ENCODE peak calls at places on chromosomes 3 and 15, in five cellular contexts. W, I, A, L and D are unnamed samples.

GRCh38 chr15:82081904-82082810 is 36.3 kb upstream of the MEX3B start:
- DNase-seq in A (no peak), L (peak), W (peak), I (peak), D (peak)

GRCh38 chr3:160876568-160877100 is 120.6 kb downstream of the PPM1L start:
- DNase-seq in W (no peak), A (no peak), I (no peak), L (no peak), D (peak)

GRCh38 chr15:39776068-39776467 is 6.6 kb downstream of the FSIP1 start:
- DNase-seq in I (no peak), W (no peak), A (no peak), L (no peak), D (no peak)

GRCh38 chr3:142929109-142929508 is 34.4 kb downstream of the PAQR9 start:
- DNase-seq in I (no peak), A (no peak), W (no peak), L (peak), D (peak)

GRCh38 chr15:90291679-90292356 is 26.3 kb downstream of the NGRN start:
- DNase-seq in I (no peak), W (no peak), A (no peak), L (peak), D (no peak)

GRCh38 chr3:102129774-102130608 is 280.7 kb downstream of the NFKBIZ start:
- DNase-seq in I (no peak), A (no peak), W (peak), L (no peak), D (no peak)

GRCh38 chr3:14457999-14458398 is 55.6 kb downstream of the SLC6A6 start:
- DNase-seq in I (no peak), W (no peak), L (no peak), A (no peak), D (no peak)

GRCh38 chr15:63843901-63844317 is 10.2 kb upstream of the HERC1 start:
- DNase-seq in W (peak), I (peak), L (no peak), A (no peak), D (no peak)

GRCh38 chr3:50612234-50612972 is 829 bp upstream of the CISH start:
- DNase-seq in I (no peak), L (no peak), W (no peak), A (no peak), D (no peak)

GRCh38 chr3:155805802-155806618 is at the start of gene C3orf33:
- DNase-seq in A (no peak), L (peak), W (peak), I (no peak), D (no peak)

GRCh38 chr15:85318048-85318731 is 62.2 kb upstream of the AKAP13 start:
- DNase-seq in A (no peak), L (peak), I (peak), W (peak), D (no peak)

GRCh38 chr15:100261302-100262240 is 80.2 kb downstream of the ADAMTS17 start:
- DNase-seq in W (no peak), A (no peak), I (no peak), L (no peak), D (no peak)

GRCh38 chr3:20190991-20191390 is 5.0 kb upstream of the SGO1 start:
- DNase-seq in L (no peak), I (no peak), A (no peak), W (no peak), D (no peak)

GRCh38 chr3:57706462-57706861 is 13.6 kb upstream of the DENND6A start:
- DNase-seq in L (no peak), I (peak), A (no peak), W (peak), D (peak)

GRCh38 chr3:40046149-40046548 is 236.7 kb downstream of the MYRIP start:
- DNase-seq in L (no peak), W (no peak), A (no peak), I (no peak), D (no peak)

GRCh38 chr3:55558316-55558715 is 71.2 kb upstream of the WNT5A start:
- DNase-seq in I (peak), L (no peak), A (no peak), W (peak), D (no peak)

GRCh38 chr15:42137461-42138261 is 18.8 kb downstream of the PLA2G4F start:
- DNase-seq in L (peak), A (no peak), I (no peak), W (peak), D (no peak)

GRCh38 chr3:111895079-111895478 is 36.0 kb downstream of the PHLDB2 start:
- DNase-seq in L (no peak), I (no peak), A (no peak), W (peak), D (peak)

GRCh38 chr3:135056733-135057310 is 261.8 kb downstream of the EPHB1 start:
- DNase-seq in W (no peak), A (no peak), I (no peak), L (no peak), D (no peak)

GRCh38 chr3:30738605-30739004 is 132.2 kb downstream of the TGFBR2 start:
- DNase-seq in L (no peak), W (no peak), I (no peak), A (no peak), D (no peak)

GRCh38 chr3:171944109-171945016 is 95.0 kb upstream of the FNDC3B start:
- DNase-seq in W (no peak), L (no peak), A (no peak), I (no peak), D (no peak)

GRCh38 chr3:174862101-174862500 is 3.0 kb downstream of the NAALADL2 start:
- DNase-seq in A (no peak), L (peak), I (no peak), W (no peak), D (no peak)

GRCh38 chr15:78195735-78196201 is 38.6 kb downstream of the ACSBG1 start:
- DNase-seq in W (no peak), L (peak), A (no peak), I (no peak), D (no peak)

GRCh38 chr3:192122832-192123594 is 604.3 kb downstream of the FGF12 start:
- DNase-seq in I (no peak), W (peak), L (peak), A (no peak), D (no peak)

GRCh38 chr3:14282001-14282705 is 103.5 kb downstream of the LSM3 start:
- DNase-seq in I (no peak), A (no peak), L (no peak), W (no peak), D (no peak)

GRCh38 chr15:34609658-34610057 is 26.2 kb upstream of the GOLGA8B start:
- DNase-seq in A (no peak), W (no peak), L (peak), I (no peak), D (no peak)

GRCh38 chr3:64578797-64579196 is 109.0 kb downstream of the ADAMTS9 start:
- DNase-seq in A (no peak), L (no peak), W (no peak), I (no peak), D (no peak)

GRCh38 chr3:7205535-7206331 is 344.8 kb downstream of the GRM7 start:
- DNase-seq in L (peak), I (no peak), W (peak), A (no peak), D (no peak)

GRCh38 chr3:35651888-35652287 is 12.6 kb downstream of the ARPP21 start:
- DNase-seq in W (peak), A (no peak), L (no peak), I (no peak), D (no peak)

GRCh38 chr3:188233320-188233719 is 79.4 kb downstream of the LPP start:
- DNase-seq in L (no peak), A (no peak), W (peak), I (no peak), D (no peak)

GRCh38 chr3:188234172-188234571 is 80.2 kb downstream of the LPP start:
- DNase-seq in W (peak), I (no peak), L (no peak), A (no peak), D (no peak)

GRCh38 chr3:188239035-188239434 is 85.1 kb downstream of the LPP start:
- DNase-seq in W (no peak), A (no peak), I (no peak), L (no peak), D (no peak)

GRCh38 chr3:188239577-188239976 is 85.6 kb downstream of the LPP start:
- DNase-seq in A (no peak), W (no peak), I (no peak), L (no peak), D (no peak)

DNA sequence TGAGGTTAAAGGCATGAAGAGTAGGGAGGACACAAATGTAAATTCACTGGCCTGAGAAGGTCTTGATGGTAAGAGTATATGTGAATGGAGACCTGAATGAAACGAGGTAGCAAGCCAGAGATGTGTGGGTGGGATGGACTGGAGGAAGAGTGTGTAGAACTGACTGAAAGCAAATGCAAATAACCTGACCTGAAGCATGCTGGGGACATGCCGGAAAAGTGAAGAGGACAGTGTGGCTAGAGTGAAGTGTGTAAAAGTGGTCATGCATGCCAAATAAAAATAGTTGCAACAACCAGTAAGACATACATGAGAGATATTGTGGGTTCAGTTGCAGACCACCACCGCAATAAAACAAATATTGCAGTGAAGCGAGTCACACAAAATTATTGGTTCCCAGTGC is 82.3 kb downstream of the LPP start:
- DNase-seq in L (peak), A (no peak), I (no peak), W (no peak), D (no peak)
- H3K4me3 ChIP-seq in L (no peak), A (no peak), I (no peak), W (no peak), D (no peak)

DNA sequence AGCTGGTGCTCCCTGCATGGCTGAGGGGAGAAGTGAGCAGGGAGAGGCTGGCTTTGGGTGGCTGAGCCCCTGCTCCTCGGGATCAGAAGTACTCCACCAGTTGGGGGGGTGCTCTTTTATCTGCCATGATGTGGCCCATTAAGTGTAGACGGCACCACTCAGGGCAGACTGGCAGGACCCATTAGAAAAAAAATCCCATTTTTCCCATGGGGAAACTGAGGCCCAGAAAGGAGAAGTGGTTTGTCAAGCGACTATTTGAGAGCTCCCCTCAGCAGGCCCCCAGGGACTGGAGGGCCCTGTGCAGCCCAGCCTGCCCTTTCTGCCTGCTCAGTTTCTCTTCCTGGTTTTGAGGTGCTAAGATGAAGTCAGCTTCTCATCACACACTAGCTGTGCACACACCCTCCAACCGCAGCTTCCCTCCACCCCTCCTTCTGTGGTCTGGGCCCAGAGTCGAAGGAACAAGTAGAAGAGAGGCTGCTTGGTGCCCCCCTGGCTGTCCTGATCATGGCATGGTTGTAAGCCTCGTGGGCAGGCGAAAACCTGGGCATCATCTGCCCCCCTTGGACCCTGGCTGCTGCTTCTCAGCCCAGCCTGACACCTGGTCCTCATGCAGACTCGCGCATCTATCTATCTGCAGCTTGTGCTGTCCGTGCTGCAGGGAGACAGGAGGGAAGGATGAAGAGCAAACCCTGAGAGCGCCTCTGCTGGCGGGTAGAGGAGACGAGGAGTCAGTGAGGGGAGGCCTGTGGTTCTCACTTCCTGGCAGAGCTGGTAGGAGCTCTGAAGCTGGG is 5.6 kb downstream of the CSK start:
- DNase-seq in L (peak), A (peak), W (peak), I (no peak), D (no peak)
- TF ChIP-seq CTCF in L (peak), A (no peak), W (peak), I (peak), D (peak)

GRCh38 chr3:61114316-61114953 is 136.8 kb downstream of the FHIT start:
- DNase-seq in L (no peak), W (no peak), A (no peak), I (no peak), D (peak)
- H3K4me3 ChIP-seq in L (no peak), W (no peak), A (no peak), I (no peak), D (no peak)

GRCh38 chr15:88241060-88241459 is 15.5 kb downstream of the NTRK3 start:
- DNase-seq in A (no peak), L (no peak), I (no peak), W (no peak), D (no peak)
- TF ChIP-seq CTCF in A (no peak), L (no peak), I (no peak), W (no peak), D (no peak)

DNA sequence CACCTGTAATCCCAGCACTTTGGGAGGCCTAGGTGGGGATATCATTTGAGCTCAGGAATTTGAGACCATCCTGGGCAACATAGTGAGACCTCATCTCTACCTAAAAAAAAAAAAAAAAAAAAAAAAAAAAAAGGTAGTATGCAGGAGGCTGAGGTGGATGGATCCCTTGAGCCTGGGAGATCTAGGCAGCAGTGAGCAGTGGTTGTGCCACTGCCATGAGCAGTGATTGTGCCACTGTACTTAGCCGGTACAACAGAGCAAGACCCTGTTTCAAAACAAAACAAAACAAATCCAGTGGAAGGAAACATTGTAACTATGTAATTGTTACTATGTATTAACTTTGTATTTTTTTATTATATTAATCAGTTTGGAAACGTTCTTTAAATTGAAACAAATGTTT is 5.9 kb downstream of the FEM1B start:
- DNase-seq in I (no peak), L (no peak), A (no peak), W (no peak), D (no peak)
- H3K4me3 ChIP-seq in I (no peak), L (no peak), A (no peak), W (no peak), D (no peak)

DNA sequence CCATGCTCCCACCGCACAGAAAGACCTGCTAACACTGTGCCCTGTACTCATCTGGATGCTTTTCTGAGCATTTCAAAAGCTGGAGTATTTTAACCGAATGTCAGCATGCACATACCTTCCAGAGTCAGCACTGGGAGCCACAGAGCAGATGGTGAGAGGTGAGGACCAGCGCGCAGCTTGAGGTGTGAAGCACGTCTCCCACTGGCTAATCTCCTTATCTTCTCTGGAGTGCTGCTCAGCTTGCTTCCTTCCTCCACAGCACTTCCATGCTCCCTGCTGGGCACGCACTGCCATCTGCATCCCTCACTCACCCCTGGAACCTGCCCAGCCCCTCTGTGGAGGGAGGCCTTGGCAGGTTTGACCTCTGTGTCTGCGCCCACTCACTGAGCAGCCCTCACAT is at the start of gene GNB5:
- DNase-seq in W (no peak), L (no peak), A (no peak), I (no peak), D (no peak)
- TF ChIP-seq CTCF in W (no peak), L (no peak), A (no peak), I (no peak), D (no peak)

DNA sequence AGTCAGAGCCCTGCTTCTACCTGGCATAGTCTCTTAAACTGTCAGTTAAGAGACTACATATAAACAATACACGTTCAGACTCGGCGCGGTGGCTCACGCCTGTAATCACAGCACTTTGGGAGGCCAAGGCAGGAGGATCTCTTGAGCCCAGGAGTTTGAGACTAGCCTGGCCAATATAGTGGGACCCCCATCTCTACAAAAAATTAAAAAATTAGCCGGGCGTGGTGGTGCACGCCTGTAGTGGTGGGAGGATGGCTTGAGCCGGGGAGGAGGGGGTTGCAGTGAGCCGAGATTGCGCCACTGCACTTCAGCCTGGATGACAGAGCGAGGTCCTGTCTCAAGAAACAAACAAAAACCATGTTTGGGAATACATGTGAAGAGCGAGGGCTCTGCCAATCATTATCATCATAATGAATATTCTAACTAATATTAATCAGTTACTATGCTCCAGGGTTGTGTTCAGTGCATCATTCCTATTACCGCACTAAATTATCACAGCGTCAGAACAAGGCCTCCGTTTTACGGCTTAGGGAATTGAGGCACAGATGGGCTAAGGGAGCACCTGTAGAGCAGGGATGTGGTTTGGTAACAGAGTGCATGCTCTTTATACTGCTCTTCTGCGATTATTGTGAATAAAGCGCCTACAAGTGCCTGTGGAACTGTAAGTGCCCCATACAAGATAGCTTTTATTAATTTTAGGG is 844 bp upstream of the UQCC5 start:
- DNase-seq in I (no peak), A (no peak), W (no peak), L (no peak), D (no peak)
- H3K4me3 ChIP-seq in I (no peak), A (no peak), W (no peak), L (peak), D (peak)

GRCh38 chr3:34386309-34386708 is 587.9 kb downstream of the PDCD6IP start:
- DNase-seq in W (no peak), L (no peak), I (no peak), A (no peak), D (no peak)

GRCh38 chr3:34388836-34389235 is 590.4 kb downstream of the PDCD6IP start:
- DNase-seq in I (no peak), L (no peak), A (no peak), W (no peak), D (no peak)

GRCh38 chr3:34382859-34383258 is 584.4 kb downstream of the PDCD6IP start:
- DNase-seq in I (no peak), L (no peak), W (no peak), A (no peak), D (peak)

GRCh38 chr3:34387831-34388564 is 589.6 kb downstream of the PDCD6IP start:
- DNase-seq in L (no peak), A (no peak), W (no peak), I (no peak), D (no peak)
- TF ChIP-seq CTCF in L (no peak), A (no peak), W (no peak), I (no peak), D (no peak)

DNA sequence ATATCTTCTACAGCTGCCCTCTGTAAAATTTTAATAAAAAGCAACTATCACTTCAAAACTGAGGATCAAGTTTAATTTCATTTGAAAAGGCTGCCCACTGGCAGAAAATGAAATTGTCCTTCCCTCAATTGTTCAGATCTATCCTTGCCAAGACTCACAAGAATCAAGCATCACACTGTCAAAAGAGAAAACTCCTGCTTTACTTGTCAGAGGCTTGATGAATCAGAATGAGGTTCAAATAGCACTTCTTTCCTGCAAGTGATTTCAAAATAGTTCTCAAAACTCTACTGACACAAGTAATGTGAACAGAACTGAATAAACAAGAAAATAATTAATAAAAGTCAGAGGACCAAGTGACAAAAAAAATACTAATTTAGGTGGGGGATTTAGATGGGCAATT is 70.6 kb downstream of the GOLIM4 start:
- DNase-seq in I (no peak), L (no peak), W (peak), A (no peak), D (no peak)
- H3K4me3 ChIP-seq in I (no peak), L (no peak), W (no peak), A (no peak), D (no peak)

DNA sequence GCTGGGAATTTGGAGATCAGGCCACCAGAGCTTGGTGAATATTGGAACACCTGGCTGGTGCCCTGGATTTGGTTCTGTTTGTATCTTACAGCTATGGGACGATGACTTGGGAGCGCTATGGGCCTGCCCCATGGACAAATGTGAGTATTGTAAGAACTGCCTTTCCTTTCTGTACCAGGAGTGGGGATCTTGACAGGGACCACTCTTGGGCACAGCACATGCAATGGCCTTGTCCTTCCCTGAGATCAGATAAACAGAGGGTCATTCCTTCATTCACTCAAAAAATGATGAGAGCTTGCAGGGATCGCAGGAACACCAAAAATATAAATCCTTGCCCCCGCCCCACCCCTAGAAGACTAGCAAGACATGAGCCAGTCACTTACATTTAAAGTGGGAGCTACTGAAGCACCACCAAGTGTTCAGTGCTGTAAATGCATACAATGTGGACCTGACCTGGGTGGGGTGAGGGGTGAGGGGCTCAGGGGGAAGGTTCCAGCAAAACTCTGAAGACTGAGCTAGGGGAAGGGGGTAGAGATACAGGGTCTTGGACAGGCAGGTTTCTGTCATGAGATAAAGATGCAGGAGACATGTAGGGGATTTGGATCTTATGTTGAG is 2.7 kb upstream of the CRELD1 start:
- DNase-seq in I (no peak), W (no peak), L (peak), A (no peak), D (no peak)
- TF ChIP-seq CTCF in I (no peak), W (peak), L (peak), A (no peak), D (peak)